ENCODE peak calls at places on chromosome 22, in ten cellular contexts. R is left ventricle myocardium inferior, X is brain microvascular endothelial cell, A is lung, O is uterus, S is testis, W is Peyer's patch, C is GM23338, Q is RWPE2, F is adrenal gland. D is an unnamed sample. For H3K36me3, the result is how much of the 10 kb centered on the place peaks cover.

GRCh38 chr22:48896766-48897637 is 930.7 kb downstream of the BRD1 start:
- DNase-seq in R (no peak), X (no peak), A (no peak), O (no peak), S (no peak), W (peak), C (no peak), Q (peak), F (no peak), D (no peak)

GRCh38 chr22:27724706-27725105 is 76.8 kb downstream of the MN1 start:
- DNase-seq in R (no peak), X (no peak), A (no peak), O (no peak), S (no peak), W (no peak), C (no peak), Q (no peak), F (no peak), D (no peak)

GRCh38 chr22:29219881-29220670 is 14.4 kb downstream of the EMID1 start:
- DNase-seq in R (no peak), X (no peak), A (no peak), O (no peak), S (no peak), W (peak), C (peak), Q (no peak), F (no peak), D (no peak)

GRCh38 chr22:24707477-24707816 is 67.1 kb downstream of the PIWIL3 start:
- DNase-seq in R (no peak), X (no peak), A (no peak), O (no peak), S (no peak), W (peak), C (peak), Q (no peak), F (no peak), D (no peak)

GRCh38 chr22:25111579-25112517 is 87.8 kb upstream of the CRYBB3 start:
- DNase-seq in R (no peak), X (no peak), A (peak), O (no peak), S (peak), W (peak), C (peak), Q (no peak), F (peak), D (peak)

GRCh38 chr22:49469896-49470740 is 357.6 kb downstream of the BRD1 start:
- DNase-seq in R (no peak), X (no peak), A (no peak), O (no peak), S (no peak), W (peak), C (peak), Q (no peak), F (no peak), D (no peak)

GRCh38 chr22:24950272-24950902 is 2.1 kb upstream of the KIAA1671 start:
- DNase-seq in R (no peak), X (peak), A (no peak), O (no peak), S (no peak), W (no peak), C (peak), Q (no peak), F (no peak), D (no peak)

GRCh38 chr22:17563936-17564391 is 666 bp downstream of the SLC25A18 start:
- DNase-seq in R (no peak), X (no peak), A (no peak), O (peak), S (peak), W (no peak), C (no peak), Q (no peak), F (no peak), D (no peak)

GRCh38 chr22:40485813-40486610 is 115.6 kb downstream of the SGSM3 start:
- DNase-seq in R (no peak), X (no peak), A (no peak), O (no peak), S (no peak), W (no peak), C (no peak), Q (peak), F (peak), D (peak)

GRCh38 chr22:45892681-45893461 is 84.1 kb downstream of the WNT7B start:
- DNase-seq in R (peak), X (no peak), A (no peak), O (no peak), S (no peak), W (no peak), C (no peak), Q (peak), F (no peak), D (peak)

GRCh38 chr22:47342446-47342845 is 580.0 kb downstream of the TBC1D22A start:
- DNase-seq in R (no peak), X (no peak), A (no peak), O (no peak), S (no peak), W (no peak), C (no peak), Q (no peak), F (no peak), D (no peak)

GRCh38 chr22:27825174-27825573 is 23.6 kb upstream of the MN1 start:
- DNase-seq in R (no peak), X (no peak), A (no peak), O (no peak), S (peak), W (no peak), C (peak), Q (no peak), F (no peak), D (no peak)

GRCh38 chr22:49213731-49214352 is 613.8 kb downstream of the BRD1 start:
- DNase-seq in R (peak), X (no peak), A (no peak), O (peak), S (no peak), W (peak), C (no peak), Q (no peak), F (peak), D (no peak)

GRCh38 chr22:32042924-32043323 is at the start of gene SLC5A1:
- DNase-seq in R (no peak), X (no peak), A (peak), O (no peak), S (no peak), W (peak), C (peak), Q (peak), F (no peak), D (no peak)

GRCh38 chr22:46794491-46794890 is 32.0 kb downstream of the TBC1D22A start:
- DNase-seq in R (no peak), X (no peak), A (no peak), O (no peak), S (no peak), W (peak), C (no peak), Q (no peak), F (no peak), D (no peak)

GRCh38 chr22:31102441-31103081 is 4.8 kb downstream of the SELENOM start:
- DNase-seq in R (peak), X (peak), A (no peak), O (peak), S (no peak), W (peak), C (no peak), Q (peak), F (peak), D (peak)

GRCh38 chr22:30015229-30015797 is 65.0 kb upstream of the HORMAD2 start:
- DNase-seq in R (no peak), X (no peak), A (no peak), O (no peak), S (no peak), W (no peak), C (no peak), Q (no peak), F (no peak), D (no peak)

GRCh38 chr22:44648085-44648820 is 53.8 kb upstream of the PRR5 start:
- DNase-seq in R (no peak), X (no peak), A (no peak), O (no peak), S (no peak), W (no peak), C (no peak), Q (no peak), F (no peak), D (peak)

GRCh38 chr22:17795661-17796548 is 21.6 kb upstream of the BID start:
- DNase-seq in R (no peak), X (no peak), A (no peak), O (no peak), S (no peak), W (no peak), C (no peak), Q (no peak), F (no peak), D (no peak)

GRCh38 chr22:28027453-28028448 is 108.7 kb upstream of the PITPNB start:
- DNase-seq in R (no peak), X (no peak), A (no peak), O (no peak), S (peak), W (no peak), C (no peak), Q (no peak), F (peak), D (no peak)

GRCh38 chr22:40203568-40203967 is 25.8 kb downstream of the TNRC6B start:
- DNase-seq in R (no peak), X (no peak), A (no peak), O (no peak), S (no peak), W (no peak), C (no peak), Q (no peak), F (no peak), D (no peak)

GRCh38 chr22:18005201-18005926 is 19.0 kb downstream of the MICAL3 start:
- DNase-seq in R (no peak), X (no peak), A (no peak), O (no peak), S (peak), W (no peak), C (no peak), Q (no peak), F (no peak), D (no peak)

GRCh38 chr22:38490475-38490874 is 15.6 kb downstream of the DDX17 start:
- DNase-seq in R (no peak), X (no peak), A (no peak), O (no peak), S (no peak), W (no peak), C (no peak), Q (no peak), F (no peak), D (no peak)
- H3K27ac ChIP-seq in R (peak), X (no peak), A (peak), O (peak), S (no peak), W (peak), C (peak), Q (peak), F (peak), D (peak)

GRCh38 chr22:37197451-37198289 is 9.6 kb upstream of the C1QTNF6 start:
- DNase-seq in R (no peak), X (no peak), A (peak), O (peak), S (peak), W (peak), C (no peak), Q (peak), F (peak), D (peak)

GRCh38 chr22:37199103-37199838 is 11.2 kb upstream of the C1QTNF6 start:
- DNase-seq in R (peak), X (peak), A (peak), O (peak), S (peak), W (peak), C (peak), Q (peak), F (peak), D (peak)

GRCh38 chr22:37198290-37199102 is 10.4 kb upstream of the C1QTNF6 start:
- DNase-seq in R (peak), X (peak), A (peak), O (peak), S (peak), W (peak), C (peak), Q (peak), F (peak), D (peak)

GRCh38 chr22:37201066-37201820 is 11.0 kb downstream of the SSTR3 start:
- DNase-seq in R (no peak), X (no peak), A (no peak), O (no peak), S (no peak), W (peak), C (no peak), Q (peak), F (no peak), D (no peak)

DNA sequence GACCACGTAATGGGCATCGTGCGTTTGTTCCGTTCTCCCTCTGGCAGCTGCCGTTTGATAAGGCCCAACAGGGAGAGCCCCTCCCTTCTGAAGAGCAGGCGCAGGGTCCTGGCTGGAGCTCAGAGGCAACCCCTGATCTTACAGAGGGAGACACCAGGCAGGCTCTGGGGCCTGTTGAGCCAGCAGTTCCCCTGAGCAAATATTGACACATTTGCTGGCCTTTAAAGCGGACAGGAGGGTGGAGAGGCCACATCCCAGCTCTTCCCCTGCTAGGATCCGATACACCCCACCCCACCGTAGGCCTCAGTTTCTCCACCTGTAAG is 11.8 kb upstream of the C1QTNF6 start:
- DNase-seq in R (no peak), X (no peak), A (no peak), O (no peak), S (no peak), W (no peak), C (peak), Q (no peak), F (peak), D (no peak)
- TF ChIP-seq CTCF in R (peak), X (no peak), A (no peak), O (no peak), S (no peak), W (no peak), C (no peak), Q (no peak), F (no peak), D (no peak)

GRCh38 chr22:42856179-42856864 is 751 bp downstream of the ARFGAP3 start:
- DNase-seq in R (peak), X (no peak), A (peak), O (peak), S (peak), W (peak), C (peak), Q (no peak), F (peak), D (peak)
- H3K36me3 ChIP-seq in R (under half), X (under half), A (under half), O (under half), S (under half), W (under half), C (under half), Q (under half), F (under half), D (under half)

GRCh38 chr22:21038405-21038804 is 6.0 kb upstream of the SLC7A4 start:
- DNase-seq in R (no peak), X (no peak), A (no peak), O (no peak), S (peak), W (no peak), C (no peak), Q (no peak), F (no peak), D (peak)
- H3K27ac ChIP-seq in R (peak), X (peak), A (no peak), O (peak), S (peak), W (no peak), C (no peak), Q (peak), F (peak), D (peak)

GRCh38 chr22:23270212-23270733 is 90.0 kb downstream of the BCR start:
- DNase-seq in R (no peak), X (no peak), A (no peak), O (no peak), S (no peak), W (no peak), C (peak), Q (no peak), F (no peak), D (no peak)
- TF ChIP-seq CTCF in R (no peak), X (peak), A (no peak), O (peak), S (no peak), W (no peak), C (peak), Q (no peak), F (no peak), D (no peak)

GRCh38 chr22:26485013-26485412 is 1.3 kb downstream of the SRRD start:
- DNase-seq in R (no peak), X (no peak), A (no peak), O (no peak), S (no peak), W (no peak), C (no peak), Q (no peak), F (no peak), D (no peak)

GRCh38 chr22:26484360-26484706 is 656 bp downstream of the SRRD start:
- DNase-seq in R (no peak), X (no peak), A (no peak), O (no peak), S (no peak), W (no peak), C (peak), Q (no peak), F (no peak), D (no peak)

GRCh38 chr22:26487996-26488395 is 4.3 kb downstream of the SRRD start:
- DNase-seq in R (no peak), X (no peak), A (no peak), O (no peak), S (no peak), W (no peak), C (no peak), Q (no peak), F (no peak), D (no peak)

GRCh38 chr22:26486394-26486793 is 2.7 kb downstream of the SRRD start:
- DNase-seq in R (no peak), X (no peak), A (no peak), O (no peak), S (no peak), W (no peak), C (no peak), Q (no peak), F (no peak), D (no peak)

GRCh38 chr22:26485991-26486390 is 2.3 kb downstream of the SRRD start:
- DNase-seq in R (no peak), X (no peak), A (no peak), O (no peak), S (no peak), W (no peak), C (no peak), Q (no peak), F (no peak), D (no peak)
- H3K36me3 ChIP-seq in R (under half), X (under half), A (under half), O (under half), S (under half), W (under half), C (under half), Q (under half), F (under half), D (half or more)